ENCODE peak calls at places on chromosomes 13 and 19, in nine cellular contexts. S is upper lobe of left lung; G is AG09319; D is kidney epithelial cell; N is GM03348; E is NCI-H1092; L is stimulated activated naive CD8-positive, alpha-beta T cell treated with anti-CD3 and anti-CD28 coated beads, Interleukin-15, amount 100 ng/mL, for 72 hours; X is HTR-8/SVneo; K is DMS53. M is an unnamed sample.
A peak's percentile ranks its signal among the peaks of the same experiment; 100 is the strongest.

GRCh38 chr13:88800505-88800904 is 1129.3 kb downstream of the SLITRK5 start:
- DNase-seq in L (no peak), S (no peak), G (no peak), D (no peak), E (no peak), N (no peak), X (no peak), K (peak; percentile 15), M (no peak)

GRCh38 chr13:100588350-100589177 is at the start of gene GGACT:
- DNase-seq in K (peak; percentile 73), L (peak; percentile 90), D (no peak), S (peak; percentile 69), N (peak; percentile 95), G (peak; percentile 20), E (peak; percentile 69), X (peak; percentile 54), M (peak; percentile 40)

GRCh38 chr19:17873661-17874422 is 2.1 kb downstream of the SLC5A5 start:
- DNase-seq in S (peak; percentile 45), X (peak; percentile 37), D (no peak), E (no peak), G (no peak), L (peak; percentile 65), K (peak; percentile 79), N (peak; percentile 66), M (no peak)

GRCh38 chr13:51785592-51786424 is 18.2 kb downstream of the DHRS12 start:
- DNase-seq in X (no peak), D (no peak), G (no peak), E (peak; percentile 81), L (no peak), K (peak; percentile 45), S (peak; percentile 54), N (peak; percentile 36), M (no peak)

GRCh38 chr19:4042731-4043082 is 24.0 kb downstream of the ZBTB7A start:
- DNase-seq in G (no peak), L (no peak), N (no peak), D (no peak), E (no peak), X (no peak), K (no peak), S (peak; percentile 66), M (no peak)

GRCh38 chr13:73273737-73274136 is 214.9 kb downstream of the KLF5 start:
- DNase-seq in S (no peak), K (no peak), G (no peak), L (no peak), N (peak; percentile 66), E (no peak), D (peak; percentile 92), X (peak; percentile 30), M (no peak)

GRCh38 chr13:50893211-50893852 is 16.3 kb upstream of the RNASEH2B start:
- DNase-seq in K (no peak), E (no peak), D (no peak), N (peak; percentile 45), G (no peak), L (no peak), S (no peak), X (no peak), M (no peak)

GRCh38 chr13:98945863-98946605 is 31.8 kb downstream of the DOCK9 start:
- DNase-seq in D (no peak), E (no peak), S (no peak), G (no peak), X (no peak), L (no peak), N (no peak), K (no peak), M (no peak)

GRCh38 chr13:28493740-28494536 is 990 bp downstream of the FLT1 start:
- DNase-seq in L (peak; percentile 10), X (no peak), G (no peak), N (peak; percentile 59), S (no peak), E (no peak), D (no peak), K (peak; percentile 45), M (no peak)

M was measured in NCI-H460.